ENCODE peak calls at places on chromosomes 11 and 22, in eight cellular contexts. One of them, this sample, is unnamed.

GRCh38 chr11:132844956-132845355 is 687.3 kb downstream of the OPCML start:
- DNase-seq in ACHN: no peak
- DNase-seq in G401: peak; percentile 60
- DNase-seq in naive thymus-derived CD8-positive, alpha-beta T cell: no peak
- DNase-seq in posterior cingulate gyrus: no peak
- DNase-seq in stimulated activated CD4-positive, alpha-beta T cell treated with anti-CD3 and anti-CD28 coated beads, Interleukin-2, amount 100 ng/mL, for 48 hours: no peak
- DNase-seq in small intestine: no peak
- DNase-seq in CD8-positive, alpha-beta memory T cell: no peak
- DNase-seq in this sample: no peak

GRCh38 chr11:94002226-94002625 is 18.9 kb upstream of the HEPHL1 start:
- DNase-seq in ACHN: no peak
- DNase-seq in G401: no peak
- DNase-seq in naive thymus-derived CD8-positive, alpha-beta T cell: no peak
- DNase-seq in posterior cingulate gyrus: no peak
- DNase-seq in stimulated activated CD4-positive, alpha-beta T cell treated with anti-CD3 and anti-CD28 coated beads, Interleukin-2, amount 100 ng/mL, for 48 hours: no peak
- DNase-seq in small intestine: no peak
- DNase-seq in CD8-positive, alpha-beta memory T cell: no peak
- DNase-seq in this sample: no peak

GRCh38 chr22:32874330-32874729 is 72.8 kb downstream of the TIMP3 start:
- DNase-seq in ACHN: no peak
- DNase-seq in G401: no peak
- DNase-seq in naive thymus-derived CD8-positive, alpha-beta T cell: no peak
- DNase-seq in posterior cingulate gyrus: no peak
- DNase-seq in stimulated activated CD4-positive, alpha-beta T cell treated with anti-CD3 and anti-CD28 coated beads, Interleukin-2, amount 100 ng/mL, for 48 hours: no peak
- DNase-seq in small intestine: no peak
- DNase-seq in CD8-positive, alpha-beta memory T cell: no peak
- DNase-seq in this sample: no peak

GRCh38 chr22:30704978-30705377 is 10.3 kb downstream of the OSBP2 start:
- DNase-seq in ACHN: no peak
- DNase-seq in G401: no peak
- DNase-seq in naive thymus-derived CD8-positive, alpha-beta T cell: no peak
- DNase-seq in posterior cingulate gyrus: no peak
- DNase-seq in stimulated activated CD4-positive, alpha-beta T cell treated with anti-CD3 and anti-CD28 coated beads, Interleukin-2, amount 100 ng/mL, for 48 hours: no peak
- DNase-seq in small intestine: no peak
- DNase-seq in CD8-positive, alpha-beta memory T cell: no peak
- DNase-seq in this sample: no peak

GRCh38 chr11:85086511-85087284 is 540.4 kb downstream of the DLG2 start:
- DNase-seq in ACHN: no peak
- DNase-seq in G401: no peak
- DNase-seq in naive thymus-derived CD8-positive, alpha-beta T cell: no peak
- DNase-seq in posterior cingulate gyrus: no peak
- DNase-seq in stimulated activated CD4-positive, alpha-beta T cell treated with anti-CD3 and anti-CD28 coated beads, Interleukin-2, amount 100 ng/mL, for 48 hours: no peak
- DNase-seq in small intestine: no peak
- DNase-seq in CD8-positive, alpha-beta memory T cell: no peak
- DNase-seq in this sample: no peak

GRCh38 chr11:134069996-134070845 is 1.3 kb downstream of the JAM3 start:
- DNase-seq in ACHN: no peak
- DNase-seq in G401: peak; percentile 32
- DNase-seq in naive thymus-derived CD8-positive, alpha-beta T cell: peak; percentile 11
- DNase-seq in posterior cingulate gyrus: no peak
- DNase-seq in stimulated activated CD4-positive, alpha-beta T cell treated with anti-CD3 and anti-CD28 coated beads, Interleukin-2, amount 100 ng/mL, for 48 hours: no peak
- DNase-seq in small intestine: no peak
- DNase-seq in CD8-positive, alpha-beta memory T cell: no peak
- DNase-seq in this sample: no peak

GRCh38 chr11:109996060-109996459 is 97.1 kb upstream of the ZC3H12C start:
- DNase-seq in ACHN: no peak
- DNase-seq in G401: no peak
- DNase-seq in naive thymus-derived CD8-positive, alpha-beta T cell: no peak
- DNase-seq in posterior cingulate gyrus: no peak
- DNase-seq in stimulated activated CD4-positive, alpha-beta T cell treated with anti-CD3 and anti-CD28 coated beads, Interleukin-2, amount 100 ng/mL, for 48 hours: no peak
- DNase-seq in small intestine: no peak
- DNase-seq in CD8-positive, alpha-beta memory T cell: no peak
- DNase-seq in this sample: no peak

GRCh38 chr22:42317691-42318547 is 47.5 kb upstream of the TCF20 start:
- DNase-seq in ACHN: no peak
- DNase-seq in G401: peak; percentile 44
- DNase-seq in naive thymus-derived CD8-positive, alpha-beta T cell: no peak
- DNase-seq in posterior cingulate gyrus: peak; percentile 95
- DNase-seq in stimulated activated CD4-positive, alpha-beta T cell treated with anti-CD3 and anti-CD28 coated beads, Interleukin-2, amount 100 ng/mL, for 48 hours: no peak
- DNase-seq in small intestine: peak; percentile 20
- DNase-seq in CD8-positive, alpha-beta memory T cell: no peak
- DNase-seq in this sample: peak; percentile 64

GRCh38 chr22:30605449-30606110 is 1.4 kb upstream of the TCN2 start:
- DNase-seq in ACHN: peak; percentile 65
- DNase-seq in G401: peak; percentile 23
- DNase-seq in naive thymus-derived CD8-positive, alpha-beta T cell: peak; percentile 17
- DNase-seq in posterior cingulate gyrus: peak; percentile 80
- DNase-seq in stimulated activated CD4-positive, alpha-beta T cell treated with anti-CD3 and anti-CD28 coated beads, Interleukin-2, amount 100 ng/mL, for 48 hours: peak; percentile 33
- DNase-seq in small intestine: peak; percentile 70
- DNase-seq in CD8-positive, alpha-beta memory T cell: peak; percentile 27
- DNase-seq in this sample: no peak

GRCh38 chr11:44774131-44774530 is 47.4 kb downstream of the TSPAN18 start:
- DNase-seq in ACHN: no peak
- DNase-seq in G401: peak; percentile 82
- DNase-seq in naive thymus-derived CD8-positive, alpha-beta T cell: no peak
- DNase-seq in posterior cingulate gyrus: no peak
- DNase-seq in stimulated activated CD4-positive, alpha-beta T cell treated with anti-CD3 and anti-CD28 coated beads, Interleukin-2, amount 100 ng/mL, for 48 hours: no peak
- DNase-seq in small intestine: no peak
- DNase-seq in CD8-positive, alpha-beta memory T cell: no peak
- DNase-seq in this sample: no peak

GRCh38 chr11:86671386-86672006 is 920 bp downstream of the ME3 start:
- DNase-seq in ACHN: peak; percentile 47
- DNase-seq in G401: peak; percentile 61
- DNase-seq in naive thymus-derived CD8-positive, alpha-beta T cell: no peak
- DNase-seq in posterior cingulate gyrus: peak; percentile 87
- DNase-seq in stimulated activated CD4-positive, alpha-beta T cell treated with anti-CD3 and anti-CD28 coated beads, Interleukin-2, amount 100 ng/mL, for 48 hours: peak; percentile 7
- DNase-seq in small intestine: peak; percentile 45
- DNase-seq in CD8-positive, alpha-beta memory T cell: no peak
- DNase-seq in this sample: no peak

GRCh38 chr22:33472462-33473344 is 414.5 kb upstream of the SYN3 start:
- DNase-seq in ACHN: peak; percentile 2
- DNase-seq in G401: no peak
- DNase-seq in naive thymus-derived CD8-positive, alpha-beta T cell: no peak
- DNase-seq in posterior cingulate gyrus: no peak
- DNase-seq in stimulated activated CD4-positive, alpha-beta T cell treated with anti-CD3 and anti-CD28 coated beads, Interleukin-2, amount 100 ng/mL, for 48 hours: no peak
- DNase-seq in small intestine: no peak
- DNase-seq in CD8-positive, alpha-beta memory T cell: no peak
- DNase-seq in this sample: peak; percentile 39

GRCh38 chr22:47111626-47112373 is 349.4 kb downstream of the TBC1D22A start:
- DNase-seq in ACHN: no peak
- DNase-seq in G401: no peak
- DNase-seq in naive thymus-derived CD8-positive, alpha-beta T cell: no peak
- DNase-seq in posterior cingulate gyrus: no peak
- DNase-seq in stimulated activated CD4-positive, alpha-beta T cell treated with anti-CD3 and anti-CD28 coated beads, Interleukin-2, amount 100 ng/mL, for 48 hours: no peak
- DNase-seq in small intestine: no peak
- DNase-seq in CD8-positive, alpha-beta memory T cell: no peak
- DNase-seq in this sample: no peak

GRCh38 chr11:16814410-16815046 is 76.1 kb downstream of the C11orf58 start:
- DNase-seq in ACHN: no peak
- DNase-seq in G401: no peak
- DNase-seq in naive thymus-derived CD8-positive, alpha-beta T cell: no peak
- DNase-seq in posterior cingulate gyrus: no peak
- DNase-seq in stimulated activated CD4-positive, alpha-beta T cell treated with anti-CD3 and anti-CD28 coated beads, Interleukin-2, amount 100 ng/mL, for 48 hours: no peak
- DNase-seq in small intestine: no peak
- DNase-seq in CD8-positive, alpha-beta memory T cell: no peak
- DNase-seq in this sample: no peak

GRCh38 chr11:63985812-63986155 is 454 bp upstream of the OTUB1 start:
- DNase-seq in ACHN: no peak
- DNase-seq in G401: no peak
- DNase-seq in naive thymus-derived CD8-positive, alpha-beta T cell: peak; percentile 73
- DNase-seq in posterior cingulate gyrus: no peak
- DNase-seq in stimulated activated CD4-positive, alpha-beta T cell treated with anti-CD3 and anti-CD28 coated beads, Interleukin-2, amount 100 ng/mL, for 48 hours: peak; percentile 57
- DNase-seq in small intestine: peak; percentile 44
- DNase-seq in CD8-positive, alpha-beta memory T cell: peak; percentile 76
- DNase-seq in this sample: peak; percentile 52

GRCh38 chr11:5224538-5225479 is 2.1 kb downstream of the HBB start:
- DNase-seq in ACHN: no peak
- DNase-seq in G401: no peak
- DNase-seq in naive thymus-derived CD8-positive, alpha-beta T cell: no peak
- DNase-seq in posterior cingulate gyrus: no peak
- DNase-seq in stimulated activated CD4-positive, alpha-beta T cell treated with anti-CD3 and anti-CD28 coated beads, Interleukin-2, amount 100 ng/mL, for 48 hours: no peak
- DNase-seq in small intestine: no peak
- DNase-seq in CD8-positive, alpha-beta memory T cell: no peak
- DNase-seq in this sample: no peak

GRCh38 chr11:76649964-76650363 is 20.6 kb downstream of the LRRC32 start:
- DNase-seq in ACHN: no peak
- DNase-seq in G401: no peak
- DNase-seq in naive thymus-derived CD8-positive, alpha-beta T cell: no peak
- DNase-seq in posterior cingulate gyrus: no peak
- DNase-seq in stimulated activated CD4-positive, alpha-beta T cell treated with anti-CD3 and anti-CD28 coated beads, Interleukin-2, amount 100 ng/mL, for 48 hours: no peak
- DNase-seq in small intestine: no peak
- DNase-seq in CD8-positive, alpha-beta memory T cell: no peak
- DNase-seq in this sample: no peak

GRCh38 chr11:121032546-121032945 is 8.6 kb downstream of the TBCEL start:
- DNase-seq in ACHN: no peak
- DNase-seq in G401: no peak
- DNase-seq in naive thymus-derived CD8-positive, alpha-beta T cell: no peak
- DNase-seq in posterior cingulate gyrus: no peak
- DNase-seq in stimulated activated CD4-positive, alpha-beta T cell treated with anti-CD3 and anti-CD28 coated beads, Interleukin-2, amount 100 ng/mL, for 48 hours: no peak
- DNase-seq in small intestine: no peak
- DNase-seq in CD8-positive, alpha-beta memory T cell: no peak
- DNase-seq in this sample: no peak

GRCh38 chr11:44940424-44940823 is 10.3 kb downstream of the TP53I11 start:
- DNase-seq in ACHN: no peak
- DNase-seq in G401: no peak
- DNase-seq in naive thymus-derived CD8-positive, alpha-beta T cell: no peak
- DNase-seq in posterior cingulate gyrus: no peak
- DNase-seq in stimulated activated CD4-positive, alpha-beta T cell treated with anti-CD3 and anti-CD28 coated beads, Interleukin-2, amount 100 ng/mL, for 48 hours: no peak
- DNase-seq in small intestine: no peak
- DNase-seq in CD8-positive, alpha-beta memory T cell: no peak
- DNase-seq in this sample: no peak

GRCh38 chr11:120096756-120097191 is 41.1 kb downstream of the TRIM29 start:
- DNase-seq in ACHN: no peak
- DNase-seq in G401: no peak
- DNase-seq in naive thymus-derived CD8-positive, alpha-beta T cell: no peak
- DNase-seq in posterior cingulate gyrus: peak; percentile 34
- DNase-seq in stimulated activated CD4-positive, alpha-beta T cell treated with anti-CD3 and anti-CD28 coated beads, Interleukin-2, amount 100 ng/mL, for 48 hours: no peak
- DNase-seq in small intestine: no peak
- DNase-seq in CD8-positive, alpha-beta memory T cell: no peak
- DNase-seq in this sample: peak; percentile 37

GRCh38 chr11:13205446-13205845 is 72.1 kb upstream of the BMAL1 start:
- DNase-seq in ACHN: no peak
- DNase-seq in G401: no peak
- DNase-seq in naive thymus-derived CD8-positive, alpha-beta T cell: no peak
- DNase-seq in posterior cingulate gyrus: no peak
- DNase-seq in stimulated activated CD4-positive, alpha-beta T cell treated with anti-CD3 and anti-CD28 coated beads, Interleukin-2, amount 100 ng/mL, for 48 hours: no peak
- DNase-seq in small intestine: no peak
- DNase-seq in CD8-positive, alpha-beta memory T cell: no peak
- DNase-seq in this sample: no peak

GRCh38 chr22:49650336-49651241 is 177.1 kb downstream of the BRD1 start:
- DNase-seq in ACHN: peak; percentile 1
- DNase-seq in G401: no peak
- DNase-seq in naive thymus-derived CD8-positive, alpha-beta T cell: no peak
- DNase-seq in posterior cingulate gyrus: peak; percentile 53
- DNase-seq in stimulated activated CD4-positive, alpha-beta T cell treated with anti-CD3 and anti-CD28 coated beads, Interleukin-2, amount 100 ng/mL, for 48 hours: no peak
- DNase-seq in small intestine: no peak
- DNase-seq in CD8-positive, alpha-beta memory T cell: no peak
- DNase-seq in this sample: no peak

GRCh38 chr22:41449321-41449720 is 2.7 kb upstream of the TOB2 start:
- DNase-seq in ACHN: no peak
- DNase-seq in G401: peak; percentile 65
- DNase-seq in naive thymus-derived CD8-positive, alpha-beta T cell: no peak
- DNase-seq in posterior cingulate gyrus: peak; percentile 30
- DNase-seq in stimulated activated CD4-positive, alpha-beta T cell treated with anti-CD3 and anti-CD28 coated beads, Interleukin-2, amount 100 ng/mL, for 48 hours: no peak
- DNase-seq in small intestine: no peak
- DNase-seq in CD8-positive, alpha-beta memory T cell: no peak
- DNase-seq in this sample: peak; percentile 62

GRCh38 chr11:827861-828167 is at the start of gene CRACR2B:
- DNase-seq in ACHN: no peak
- DNase-seq in G401: no peak
- DNase-seq in naive thymus-derived CD8-positive, alpha-beta T cell: no peak
- DNase-seq in posterior cingulate gyrus: no peak
- DNase-seq in stimulated activated CD4-positive, alpha-beta T cell treated with anti-CD3 and anti-CD28 coated beads, Interleukin-2, amount 100 ng/mL, for 48 hours: no peak
- DNase-seq in small intestine: peak; percentile 80
- DNase-seq in CD8-positive, alpha-beta memory T cell: no peak
- DNase-seq in this sample: no peak

GRCh38 chr11:61058583-61059259 is 43.6 kb upstream of the CD5 start:
- DNase-seq in ACHN: no peak
- DNase-seq in G401: no peak
- DNase-seq in naive thymus-derived CD8-positive, alpha-beta T cell: no peak
- DNase-seq in posterior cingulate gyrus: no peak
- DNase-seq in stimulated activated CD4-positive, alpha-beta T cell treated with anti-CD3 and anti-CD28 coated beads, Interleukin-2, amount 100 ng/mL, for 48 hours: no peak
- DNase-seq in small intestine: no peak
- DNase-seq in CD8-positive, alpha-beta memory T cell: no peak
- DNase-seq in this sample: no peak

GRCh38 chr11:114218508-114218907 is 77.7 kb upstream of the NNMT start:
- DNase-seq in ACHN: no peak
- DNase-seq in G401: no peak
- DNase-seq in naive thymus-derived CD8-positive, alpha-beta T cell: no peak
- DNase-seq in posterior cingulate gyrus: no peak
- DNase-seq in stimulated activated CD4-positive, alpha-beta T cell treated with anti-CD3 and anti-CD28 coated beads, Interleukin-2, amount 100 ng/mL, for 48 hours: no peak
- DNase-seq in small intestine: no peak
- DNase-seq in CD8-positive, alpha-beta memory T cell: no peak
- DNase-seq in this sample: no peak

GRCh38 chr22:48256041-48256739 is 1493.7 kb downstream of the TBC1D22A start:
- DNase-seq in ACHN: no peak
- DNase-seq in G401: no peak
- DNase-seq in naive thymus-derived CD8-positive, alpha-beta T cell: no peak
- DNase-seq in posterior cingulate gyrus: no peak
- DNase-seq in stimulated activated CD4-positive, alpha-beta T cell treated with anti-CD3 and anti-CD28 coated beads, Interleukin-2, amount 100 ng/mL, for 48 hours: no peak
- DNase-seq in small intestine: no peak
- DNase-seq in CD8-positive, alpha-beta memory T cell: no peak
- DNase-seq in this sample: no peak

GRCh38 chr11:44861829-44862545 is 88.7 kb downstream of the TP53I11 start:
- DNase-seq in ACHN: peak; percentile 98
- DNase-seq in G401: peak; percentile 76
- DNase-seq in naive thymus-derived CD8-positive, alpha-beta T cell: peak; percentile 19
- DNase-seq in posterior cingulate gyrus: no peak
- DNase-seq in stimulated activated CD4-positive, alpha-beta T cell treated with anti-CD3 and anti-CD28 coated beads, Interleukin-2, amount 100 ng/mL, for 48 hours: peak; percentile 72
- DNase-seq in small intestine: peak; percentile 70
- DNase-seq in CD8-positive, alpha-beta memory T cell: peak; percentile 28
- DNase-seq in this sample: no peak

This sample was measured in caudate nucleus.